ENCODE peak calls at places on chromosomes 11 and 22, in eight cellular contexts. A, N, E, C, J, L, P and G are unnamed samples.

GRCh38 chr22:22343603-22344276 is 99.2 kb downstream of the VPREB1 start:
- DNase-seq in A (no peak), N (no peak), E (no peak), C (no peak), J (peak; percentile 19), L (no peak), P (no peak), G (no peak)

GRCh38 chr22:20436309-20437252 is 1.0 kb downstream of the SCARF2 start:
- DNase-seq in A (peak; percentile 72), N (no peak), E (no peak), C (peak; percentile 74), J (no peak), L (no peak), P (no peak), G (no peak)

GRCh38 chr22:40487663-40488249 is 117.4 kb downstream of the SGSM3 start:
- DNase-seq in A (no peak), N (no peak), E (no peak), C (no peak), J (no peak), L (peak; percentile 50), P (no peak), G (no peak)

GRCh38 chr11:77791301-77791700 is 29.2 kb downstream of the RSF1 start:
- DNase-seq in A (no peak), N (no peak), E (no peak), C (no peak), J (no peak), L (no peak), P (no peak), G (no peak)

GRCh38 chr11:69388210-69388609 is 93.3 kb upstream of the LINC01488 start:
- DNase-seq in A (no peak), N (peak; percentile 8), E (no peak), C (no peak), J (no peak), L (no peak), P (no peak), G (no peak)

GRCh38 chr22:39732625-39733024 is 160.9 kb downstream of the ENTHD1 start:
- DNase-seq in A (no peak), N (no peak), E (no peak), C (no peak), J (no peak), L (no peak), P (no peak), G (no peak)

GRCh38 chr11:93652161-93652597 is 9.3 kb upstream of the CEP295 start:
- DNase-seq in A (peak; percentile 70), N (no peak), E (peak; percentile 7), C (peak; percentile 35), J (peak; percentile 51), L (peak; percentile 38), P (no peak), G (no peak)

GRCh38 chr22:23268139-23268712 is 87.9 kb downstream of the BCR start:
- DNase-seq in A (no peak), N (no peak), E (no peak), C (no peak), J (no peak), L (no peak), P (no peak), G (no peak)

GRCh38 chr11:35276396-35276795 is 137.4 kb downstream of the CD44 start:
- DNase-seq in A (no peak), N (no peak), E (no peak), C (no peak), J (no peak), L (peak; percentile 25), P (no peak), G (no peak)

GRCh38 chr11:132052904-132053303 is 682.5 kb downstream of the NTM start:
- DNase-seq in A (no peak), N (no peak), E (no peak), C (no peak), J (no peak), L (no peak), P (no peak), G (no peak)

GRCh38 chr11:34977039-34977906 is 60.9 kb downstream of the PDHX start:
- DNase-seq in A (no peak), N (no peak), E (no peak), C (no peak), J (no peak), L (peak; percentile 12), P (peak; percentile 90), G (peak; percentile 66)

DNA sequence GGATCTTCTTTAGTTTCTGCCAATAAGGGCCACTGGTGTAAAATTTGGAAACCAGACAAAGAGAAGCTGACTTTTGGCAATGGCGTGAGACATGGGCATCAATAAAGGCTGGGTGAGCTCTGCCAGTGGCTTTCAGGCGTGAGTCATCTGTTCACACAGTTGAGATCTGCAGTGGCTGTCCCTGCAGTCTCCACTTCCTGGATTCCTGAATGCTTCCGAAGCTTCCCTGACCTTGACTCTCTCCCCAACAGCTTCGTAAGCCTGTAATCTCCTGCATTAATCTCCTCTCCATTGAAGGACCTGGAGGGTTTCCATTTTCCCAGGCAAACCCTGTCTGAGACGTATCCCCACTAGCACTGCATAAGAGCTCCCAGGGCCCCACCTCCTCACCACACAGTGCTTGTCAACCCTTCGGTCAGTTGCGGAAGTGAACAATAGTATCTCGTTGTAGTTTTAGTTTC is 574.7 kb downstream of the TBC1D22A start:
- DNase-seq in A (no peak), N (no peak), E (no peak), C (no peak), J (no peak), L (peak; percentile 89), P (peak; percentile 42), G (peak; percentile 31)
- H3K4me3 ChIP-seq in A (no peak overlapping the region), N (no peak overlapping the region), E (peak overlapping the region; percentile 10), C (no peak overlapping the region), J (no peak overlapping the region), L (peak overlapping the region; percentile 17), P (peak overlapping the region; percentile 39), G (no peak overlapping the region)

GRCh38 chr11:17351171-17351509 is 460 bp upstream of the NCR3LG1 start:
- DNase-seq in A (no peak), N (no peak), E (no peak), C (no peak), J (no peak), L (peak; percentile 16), P (no peak), G (no peak)
- TF ChIP-seq CTCF in A (no peak), N (no peak), E (no peak), C (peak; percentile 25), J (no peak), L (peak; percentile 10), P (no peak), G (peak; percentile 7)

GRCh38 chr22:27474112-27474571 is 327.4 kb downstream of the MN1 start:
- DNase-seq in A (no peak), N (no peak), E (no peak), C (no peak), J (no peak), L (no peak), P (no peak), G (no peak)
- H3K4me3 ChIP-seq in A (no peak overlapping the region), N (no peak overlapping the region), E (no peak overlapping the region), C (no peak overlapping the region), J (no peak overlapping the region), L (no peak overlapping the region), P (no peak overlapping the region), G (no peak overlapping the region)

GRCh38 chr11:125720781-125721180 is 25.3 kb upstream of the PATE1 start:
- DNase-seq in A (no peak), N (no peak), E (no peak), C (no peak), J (no peak), L (no peak), P (no peak), G (no peak)

GRCh38 chr11:125728969-125729368 is 17.1 kb upstream of the PATE1 start:
- DNase-seq in A (no peak), N (no peak), E (no peak), C (no peak), J (no peak), L (no peak), P (no peak), G (no peak)

DNA sequence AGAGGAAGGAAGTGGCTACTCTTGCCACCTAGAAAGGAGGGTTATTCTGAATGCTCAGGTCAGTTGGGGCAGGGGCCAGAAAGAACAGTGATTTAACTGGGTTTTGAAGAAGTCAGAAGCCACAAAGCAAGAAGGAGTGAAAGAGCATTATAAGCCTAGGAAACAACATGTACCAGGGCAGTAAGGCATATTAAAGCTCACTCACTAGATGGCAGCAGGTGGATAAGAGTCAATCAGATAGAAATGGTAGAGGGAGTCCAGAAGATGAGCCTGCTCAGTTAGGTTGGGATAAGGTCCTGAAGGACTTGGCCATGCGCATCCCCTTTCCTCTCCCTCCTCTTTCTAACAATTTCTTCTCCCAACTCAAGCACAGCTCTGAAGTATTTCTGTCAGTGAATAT is 22.0 kb upstream of the PATE1 start:
- DNase-seq in A (no peak), N (no peak), E (no peak), C (no peak), J (no peak), L (peak; percentile 30), P (no peak), G (no peak)
- TF ChIP-seq CTCF in A (no peak), N (no peak), E (no peak), C (peak; percentile 52), J (no peak), L (peak; percentile 8), P (no peak), G (no peak)

GRCh38 chr11:7543302-7543701 is 29.5 kb downstream of the PPFIBP2 start:
- DNase-seq in A (no peak), N (no peak), E (no peak), C (no peak), J (no peak), L (no peak), P (no peak), G (no peak)
- H3K4me3 ChIP-seq in A (no peak overlapping the region), N (no peak overlapping the region), E (no peak overlapping the region), C (no peak overlapping the region), J (no peak overlapping the region), L (no peak overlapping the region), P (no peak overlapping the region), G (no peak overlapping the region)